ENCODE peak calls at places on chromosomes 7 and 10, in six cellular contexts. N, M, Q, P, V and I are unnamed samples.

GRCh38 chr7:50832744-50833143 is 50.0 kb upstream of the GRB10 start:
- DNase-seq in M (no peak), V (no peak), P (no peak), Q (no peak), N (peak; percentile 37), I (no peak)

GRCh38 chr10:2798340-2798739 is 269.0 kb upstream of the PFKP start:
- DNase-seq in M (no peak), V (no peak), Q (no peak), P (no peak), N (no peak), I (no peak)

GRCh38 chr7:73850781-73851207 is 8.5 kb upstream of the METTL27 start:
- DNase-seq in P (no peak), Q (no peak), V (no peak), N (no peak), M (no peak), I (no peak)

GRCh38 chr10:133021963-133022783 is 65.6 kb upstream of the ADGRA1 start:
- DNase-seq in P (no peak), M (no peak), Q (no peak), N (no peak), V (no peak), I (no peak)

GRCh38 chr10:120750167-120750566 is 101.0 kb upstream of the WDR11 start:
- DNase-seq in V (no peak), N (no peak), Q (no peak), M (no peak), P (no peak), I (no peak)

GRCh38 chr7:129969881-129970446 is 17.2 kb upstream of the UBE2H start:
- DNase-seq in Q (no peak), M (no peak), N (no peak), V (no peak), P (peak; percentile 61), I (no peak)

GRCh38 chr7:18117482-18117881 is 89.8 kb upstream of the PRPS1L1 start:
- DNase-seq in V (no peak), N (no peak), Q (no peak), P (no peak), M (no peak), I (no peak)

GRCh38 chr7:30472081-30472770 is 6.4 kb downstream of the NOD1 start:
- DNase-seq in Q (no peak), M (no peak), N (no peak), P (no peak), V (no peak), I (no peak)

GRCh38 chr10:133166828-133167692 is 7.0 kb downstream of the KNDC1 start:
- DNase-seq in V (peak; percentile 73), P (no peak), M (no peak), N (no peak), Q (peak; percentile 87), I (peak; percentile 90)

GRCh38 chr10:36164556-36165504 is 522.7 kb upstream of the FZD8 start:
- DNase-seq in M (no peak), Q (no peak), V (no peak), P (no peak), N (no peak), I (no peak)

GRCh38 chr7:381211-382117 is 91.5 kb downstream of the FOXL3 start:
- DNase-seq in Q (no peak), V (no peak), P (no peak), N (peak; percentile 56), M (peak; percentile 4), I (no peak)

GRCh38 chr10:95474228-95475002 is 86.8 kb downstream of the SORBS1 start:
- DNase-seq in V (no peak), P (no peak), Q (no peak), N (no peak), M (peak; percentile 40), I (peak; percentile 65)

GRCh38 chr7:134886353-134887057 is 99.8 kb upstream of the AGBL3 start:
- DNase-seq in Q (peak; percentile 8), P (peak; percentile 64), M (peak; percentile 66), V (no peak), N (no peak), I (peak; percentile 37)

GRCh38 chr7:56074371-56074791 is 10.3 kb downstream of the SUMF2 start:
- DNase-seq in M (peak; percentile 84), P (peak; percentile 93), N (peak; percentile 68), V (peak; percentile 77), Q (peak; percentile 75), I (peak; percentile 81)

GRCh38 chr7:22193361-22194016 is 163.5 kb downstream of the RAPGEF5 start:
- DNase-seq in N (no peak), Q (peak; percentile 72), V (peak; percentile 59), M (peak; percentile 16), P (peak; percentile 52), I (peak; percentile 93)

GRCh38 chr7:122155566-122155965 is 11.5 kb upstream of the AASS start:
- DNase-seq in N (no peak), M (no peak), P (no peak), Q (no peak), V (no peak), I (no peak)

GRCh38 chr10:15787426-15787825 is 67.7 kb upstream of the ITGA8 start:
- DNase-seq in V (no peak), M (no peak), Q (no peak), P (no peak), N (no peak), I (no peak)

GRCh38 chr7:85341121-85341520 is 154.3 kb upstream of the SEMA3D start:
- DNase-seq in Q (no peak), M (no peak), V (no peak), P (no peak), N (no peak), I (no peak)

GRCh38 chr7:33998487-33998886 is 93.1 kb downstream of the BMPER start:
- DNase-seq in P (no peak), N (no peak), Q (no peak), V (no peak), M (no peak), I (no peak)